ENCODE peak calls at places on chromosomes 7 and 10, in nine cellular contexts. D, J, Z, S, M, C, O, I and K are unnamed samples.

GRCh38 chr7:129227646-129228578 is 3.1 kb downstream of the AHCYL2 start:
- DNase-seq in D (no peak), J (no peak), Z (no peak), S (no peak), M (no peak), C (no peak), O (no peak), I (no peak), K (no peak)

GRCh38 chr7:130912086-130912909 is 178.3 kb upstream of the KLF14 start:
- DNase-seq in D (peak; percentile 66), J (no peak), Z (peak; percentile 88), S (peak; percentile 84), M (no peak), C (no peak), O (peak; percentile 81), I (no peak), K (peak; percentile 87)

GRCh38 chr7:73423519-73424485 is 9.8 kb upstream of the FZD9 start:
- DNase-seq in D (no peak), J (no peak), Z (no peak), S (no peak), M (no peak), C (no peak), O (peak; percentile 40), I (no peak), K (no peak)

GRCh38 chr10:52420656-52421055 is 106.6 kb downstream of the DKK1 start:
- DNase-seq in D (peak; percentile 25), J (no peak), Z (no peak), S (no peak), M (no peak), C (no peak), O (peak; percentile 82), I (no peak), K (no peak)

GRCh38 chr10:51672039-51672535 is 27.3 kb downstream of the CSTF2T start:
- DNase-seq in D (no peak), J (no peak), Z (no peak), S (no peak), M (no peak), C (no peak), O (no peak), I (no peak), K (no peak)

GRCh38 chr10:31317652-31318381 is 1.2 kb upstream of the ZEB1 start:
- DNase-seq in D (no peak), J (peak; percentile 48), Z (no peak), S (no peak), M (no peak), C (peak; percentile 42), O (peak; percentile 88), I (no peak), K (no peak)

GRCh38 chr10:22043327-22043633 is 39.8 kb upstream of the DNAJC1 start:
- DNase-seq in D (peak; percentile 14), J (no peak), Z (no peak), S (no peak), M (no peak), C (no peak), O (no peak), I (no peak), K (no peak)

GRCh38 chr7:53218730-53219504 is 183.5 kb downstream of the POM121L12 start:
- DNase-seq in D (no peak), J (peak; percentile 30), Z (no peak), S (no peak), M (no peak), C (no peak), O (peak; percentile 65), I (no peak), K (no peak)

GRCh38 chr7:373818-374705 is 84.1 kb downstream of the FOXL3 start:
- DNase-seq in D (no peak), J (no peak), Z (no peak), S (no peak), M (peak; percentile 41), C (peak; percentile 7), O (no peak), I (no peak), K (no peak)

GRCh38 chr7:52938455-52939133 is 96.8 kb upstream of the POM121L12 start:
- DNase-seq in D (no peak), J (no peak), Z (no peak), S (no peak), M (no peak), C (no peak), O (no peak), I (no peak), K (no peak)

GRCh38 chr7:157415486-157415885 is 78.7 kb downstream of the DNAJB6 start:
- DNase-seq in D (no peak), J (no peak), Z (no peak), S (no peak), M (no peak), C (no peak), O (no peak), I (no peak), K (no peak)

GRCh38 chr10:12710594-12711343 is 290.7 kb downstream of the CCDC3 start:
- DNase-seq in D (peak; percentile 84), J (peak; percentile 82), Z (no peak), S (peak; percentile 81), M (peak; percentile 90), C (peak; percentile 52), O (peak; percentile 83), I (peak; percentile 81), K (peak; percentile 91)

GRCh38 chr10:128222317-128222849 is 96.2 kb upstream of the MKI67 start:
- DNase-seq in D (no peak), J (no peak), Z (no peak), S (no peak), M (no peak), C (no peak), O (no peak), I (no peak), K (no peak)
- TF ChIP-seq CTCF in D (no peak), J (no peak), Z (no peak), S (no peak), M (no peak), C (no peak), O (no peak), I (no peak), K (no peak)

GRCh38 chr7:92464515-92464914 is 13.2 kb downstream of the ERVW-1 start:
- DNase-seq in D (no peak), J (no peak), Z (no peak), S (no peak), M (no peak), C (no peak), O (no peak), I (no peak), K (no peak)

GRCh38 chr7:92456241-92456640 is 9.0 kb downstream of the GATAD1 start:
- DNase-seq in D (no peak), J (no peak), Z (no peak), S (peak; percentile 4), M (no peak), C (no peak), O (no peak), I (no peak), K (no peak)

GRCh38 chr7:92460109-92460508 is 12.8 kb downstream of the GATAD1 start:
- DNase-seq in D (no peak), J (no peak), Z (no peak), S (no peak), M (no peak), C (no peak), O (no peak), I (no peak), K (no peak)

GRCh38 chr7:92460510-92460909 is 13.2 kb downstream of the GATAD1 start:
- DNase-seq in D (no peak), J (no peak), Z (no peak), S (no peak), M (no peak), C (no peak), O (no peak), I (no peak), K (no peak)

GRCh38 chr7:92461027-92462003 is 14.0 kb downstream of the GATAD1 start:
- DNase-seq in D (peak; percentile 61), J (peak; percentile 36), Z (peak; percentile 33), S (peak; percentile 55), M (no peak), C (peak; percentile 42), O (peak; percentile 57), I (peak; percentile 28), K (peak; percentile 39)
- TF ChIP-seq CTCF in D (peak; percentile 80), J (peak; percentile 60), Z (peak; percentile 92), S (peak; percentile 87), M (peak; percentile 44), C (peak; percentile 72), O (peak; percentile 74), I (peak; percentile 53), K (peak; percentile 87)

DNA sequence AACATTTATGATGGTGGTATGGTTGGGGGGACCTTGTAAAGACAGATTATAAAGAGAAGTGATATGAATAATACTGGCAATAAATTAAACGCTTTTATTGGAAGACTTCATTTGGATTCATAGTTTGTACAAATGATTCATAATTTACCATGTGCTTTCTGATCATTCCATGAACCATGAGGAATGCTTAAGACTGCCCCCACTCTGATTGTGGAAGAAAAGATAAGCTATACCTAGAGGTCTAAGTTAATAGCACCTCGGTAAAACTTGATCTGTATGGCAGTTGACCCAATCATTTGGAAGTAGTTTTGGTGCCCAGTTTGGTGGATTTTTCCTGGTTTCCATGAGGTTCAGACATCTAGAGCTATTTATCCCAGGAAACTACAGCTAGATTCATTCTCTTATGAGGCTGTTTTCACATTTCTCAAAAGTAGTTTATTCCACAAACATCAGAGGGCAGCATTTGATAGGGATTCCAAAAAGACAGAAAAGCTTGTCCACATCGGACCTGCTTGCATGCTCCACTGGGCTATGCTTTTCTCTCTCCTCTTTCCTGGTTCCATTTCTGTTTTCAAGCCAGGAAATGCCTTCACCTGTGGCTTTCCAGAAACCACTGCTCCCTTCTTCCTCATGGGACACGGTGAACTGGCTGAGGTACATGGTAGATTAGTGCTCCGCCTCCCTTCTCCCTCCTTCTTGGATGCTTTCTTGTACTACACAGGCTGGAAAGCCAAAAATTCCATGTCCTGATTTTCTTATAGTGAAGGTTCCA is 29.2 kb downstream of the TFAM start:
- DNase-seq in D (peak; percentile 82), J (no peak), Z (no peak), S (peak; percentile 86), M (no peak), C (no peak), O (no peak), I (no peak), K (peak; percentile 74)
- TF ChIP-seq CTCF in D (peak; percentile 89), J (no peak), Z (peak; percentile 44), S (peak; percentile 57), M (peak; percentile 50), C (no peak), O (no peak), I (peak; percentile 18), K (peak; percentile 49)

GRCh38 chr7:115499966-115500365 is 530.6 kb downstream of the TFEC start:
- DNase-seq in D (no peak), J (no peak), Z (no peak), S (no peak), M (no peak), C (no peak), O (no peak), I (no peak), K (peak; percentile 6)

GRCh38 chr7:115491744-115492380 is 538.7 kb downstream of the TFEC start:
- DNase-seq in D (no peak), J (no peak), Z (no peak), S (no peak), M (no peak), C (no peak), O (peak; percentile 49), I (no peak), K (no peak)

DNA sequence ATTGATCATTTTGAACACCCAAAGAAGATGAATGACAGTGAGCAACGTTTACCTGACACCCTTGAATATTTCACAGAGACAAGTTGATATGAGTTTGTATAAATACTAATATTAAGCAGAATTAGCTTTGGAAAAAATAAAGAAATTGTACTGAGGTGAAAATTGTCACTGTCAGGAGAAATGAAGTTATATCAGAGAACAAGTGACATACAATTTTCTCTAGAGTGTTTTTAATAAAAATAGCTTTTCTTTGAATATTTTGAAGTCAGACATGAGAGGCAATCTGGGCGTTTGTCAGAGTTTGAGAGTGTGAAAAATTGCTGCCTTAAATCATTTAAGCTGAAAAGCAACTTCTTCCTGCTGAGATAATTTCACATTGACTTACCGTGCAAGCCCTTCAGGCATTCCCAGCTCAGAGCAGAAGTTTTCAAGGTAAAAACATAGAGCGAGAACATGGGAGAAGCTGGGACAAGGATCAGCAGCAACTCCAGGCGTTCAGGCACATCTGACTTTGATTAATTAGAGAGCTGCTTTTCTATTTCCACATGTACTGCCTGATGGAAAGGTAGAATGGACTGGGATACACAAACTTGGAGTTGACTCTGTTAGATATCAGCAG is 535.9 kb downstream of the TFEC start:
- DNase-seq in D (no peak), J (no peak), Z (no peak), S (no peak), M (no peak), C (no peak), O (no peak), I (no peak), K (no peak)
- TF ChIP-seq CTCF in D (no peak), J (no peak), Z (no peak), S (no peak), M (no peak), C (no peak), O (no peak), I (no peak), K (no peak)